ENCODE peak calls at places on chromosome 4, in nine cellular contexts. H is thoracic aorta; A is ovary; R is mucosa of descending colon; C is brain microvascular endothelial cell; P is endodermal cell; E is cardiac muscle cell; F is body of pancreas; S is CD8-positive, alpha-beta T cell. Q is an unnamed sample.
A peak's percentile ranks its signal among the peaks of the same experiment; 100 is the strongest.

GRCh38 chr4:143336828-143337599 is at the start of gene GAB1:
- DNase-seq in F (peak; percentile 80), A (peak; percentile 81), E (peak; percentile 78), C (peak; percentile 35), R (peak; percentile 83), S (peak; percentile 6), P (peak; percentile 94), H (peak; percentile 46), Q (peak; percentile 25)

GRCh38 chr4:183987987-183988392 is 82.9 kb downstream of the STOX2 start:
- DNase-seq in H (peak; percentile 43), E (peak; percentile 87), S (no peak), P (peak; percentile 79), C (peak; percentile 95), A (peak; percentile 52), F (peak; percentile 55), R (peak; percentile 59), Q (peak; percentile 71)

GRCh38 chr4:124777007-124777406 is 64.5 kb upstream of the ANKRD50 start:
- DNase-seq in S (no peak), C (no peak), R (no peak), P (no peak), H (no peak), F (no peak), A (no peak), E (no peak), Q (no peak)

GRCh38 chr4:30825008-30825765 is 105.0 kb downstream of the PCDH7 start:
- DNase-seq in C (peak; percentile 26), A (no peak), S (no peak), P (no peak), H (no peak), F (no peak), E (no peak), R (no peak), Q (no peak)

GRCh38 chr4:133148690-133149363 is at the start of gene PCDH10:
- DNase-seq in A (peak; percentile 89), S (no peak), H (peak; percentile 77), R (peak; percentile 81), P (peak; percentile 99), F (peak; percentile 84), E (peak; percentile 97), C (peak; percentile 96), Q (peak; percentile 72)

GRCh38 chr4:47786958-47787370 is 50.9 kb downstream of the CORIN start:
- DNase-seq in E (no peak), R (no peak), P (no peak), A (no peak), F (no peak), C (no peak), S (no peak), H (no peak), Q (no peak)

GRCh38 chr4:109559625-109559982 is 442 bp upstream of the MCUB start:
- DNase-seq in R (no peak), A (peak; percentile 62), F (no peak), S (peak; percentile 19), P (peak; percentile 86), E (peak; percentile 60), C (peak; percentile 12), H (no peak), Q (no peak)

GRCh38 chr4:167290684-167291083 is 56.4 kb upstream of the SPOCK3 start:
- DNase-seq in E (peak; percentile 34), R (no peak), P (no peak), S (no peak), F (no peak), A (no peak), C (no peak), H (no peak), Q (no peak)

GRCh38 chr4:184383497-184384055 is 90.8 kb downstream of the IRF2 start:
- DNase-seq in R (no peak), H (no peak), C (peak; percentile 94), S (no peak), P (peak; percentile 20), F (peak; percentile 33), A (no peak), E (peak; percentile 95), Q (no peak)

GRCh38 chr4:125688841-125689240 is 374.1 kb downstream of the FAT4 start:
- DNase-seq in F (no peak), R (no peak), H (no peak), S (no peak), A (no peak), C (no peak), E (no peak), P (no peak), Q (no peak)

GRCh38 chr4:57231781-57232180 is 121.6 kb upstream of the IGFBP7 start:
- DNase-seq in A (no peak), C (no peak), E (no peak), F (no peak), S (no peak), H (no peak), R (no peak), P (no peak), Q (no peak)

GRCh38 chr4:98514930-98515809 is 143.2 kb downstream of the TSPAN5 start:
- DNase-seq in H (no peak), F (no peak), E (no peak), S (no peak), A (no peak), R (peak; percentile 11), C (peak; percentile 42), P (peak; percentile 63), Q (no peak)

GRCh38 chr4:177566691-177567090 is 124.5 kb upstream of the AGA start:
- DNase-seq in F (no peak), A (no peak), E (no peak), C (no peak), S (no peak), H (no peak), R (no peak), P (no peak), Q (no peak)

GRCh38 chr4:175951794-175952193 is 113.8 kb upstream of the WDR17 start:
- DNase-seq in S (no peak), C (no peak), E (no peak), H (no peak), R (peak; percentile 13), F (peak; percentile 82), A (no peak), P (no peak), Q (no peak)

GRCh38 chr4:157509286-157509685 is 288.8 kb downstream of the GRIA2 start:
- DNase-seq in A (no peak), C (no peak), P (no peak), S (no peak), F (no peak), R (no peak), H (no peak), E (no peak), Q (no peak)

GRCh38 chr4:6463311-6464289 is 8.8 kb downstream of the PPP2R2C start:
- DNase-seq in A (no peak), F (no peak), R (no peak), C (no peak), P (peak; percentile 67), H (no peak), E (no peak), S (no peak), Q (no peak)

GRCh38 chr4:187480146-187481145 is 515.1 kb upstream of the ZFP42 start:
- DNase-seq in F (no peak), P (no peak), H (no peak), E (peak; percentile 2), R (no peak), C (peak; percentile 85), A (no peak), S (no peak), Q (no peak)

GRCh38 chr4:106132045-106132444 is 184.0 kb downstream of the TBCK start:
- DNase-seq in A (no peak), E (no peak), F (no peak), S (no peak), C (no peak), R (no peak), P (no peak), H (no peak), Q (no peak)

GRCh38 chr4:6890358-6890757 is 19.3 kb upstream of the TBC1D14 start:
- DNase-seq in P (no peak), C (no peak), S (no peak), F (no peak), E (no peak), R (no peak), H (no peak), A (no peak), Q (no peak)

DNA sequence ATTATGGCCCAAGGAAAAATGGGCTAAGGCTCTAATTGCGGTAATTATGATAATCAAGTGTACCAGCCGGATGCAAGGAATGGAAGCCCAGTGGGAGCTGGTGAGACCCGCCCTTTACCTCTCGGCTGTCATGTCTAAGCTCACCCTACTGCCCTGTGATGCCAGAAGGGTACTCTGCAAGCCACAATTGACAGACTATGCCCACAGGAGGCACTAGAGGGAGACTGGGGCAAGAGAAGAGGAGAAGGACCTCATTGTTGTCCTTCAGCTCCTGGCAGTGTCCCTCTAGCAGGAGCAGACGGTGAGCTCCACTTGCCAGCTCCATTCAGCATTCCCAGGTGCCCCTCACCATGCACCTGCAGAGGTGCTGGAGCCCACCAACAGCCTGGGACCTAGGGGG is 141.8 kb downstream of the SMIM20 start:
- DNase-seq in F (no peak), H (no peak), R (no peak), A (no peak), P (peak; percentile 59), E (no peak), C (no peak), S (no peak), Q (no peak)
- H3K36me3 ChIP-seq in F (no peaks in the 10 kb centered on the region), H (no peaks in the 10 kb centered on the region), R (no peaks in the 10 kb centered on the region), A (no peaks in the 10 kb centered on the region), P (no peaks in the 10 kb centered on the region), E (no peaks in the 10 kb centered on the region), C (no peaks in the 10 kb centered on the region), S (no peaks in the 10 kb centered on the region), Q (no peaks in the 10 kb centered on the region)

GRCh38 chr4:127985989-127986388 is 20.8 kb downstream of the ABHD18 start:
- DNase-seq in A (no peak), E (no peak), F (no peak), C (no peak), H (no peak), P (no peak), R (no peak), S (no peak), Q (no peak)
- H3K36me3 ChIP-seq in A (no peaks in the 10 kb centered on the region), E (peaks cover 48% of the 10 kb centered on the region), F (no peaks in the 10 kb centered on the region), C (no peaks in the 10 kb centered on the region), H (peaks cover 7% of the 10 kb centered on the region), P (peaks cover 44% of the 10 kb centered on the region), R (no peaks in the 10 kb centered on the region), S (peaks cover 10% of the 10 kb centered on the region), Q (peaks cover 36% of the 10 kb centered on the region)

DNA sequence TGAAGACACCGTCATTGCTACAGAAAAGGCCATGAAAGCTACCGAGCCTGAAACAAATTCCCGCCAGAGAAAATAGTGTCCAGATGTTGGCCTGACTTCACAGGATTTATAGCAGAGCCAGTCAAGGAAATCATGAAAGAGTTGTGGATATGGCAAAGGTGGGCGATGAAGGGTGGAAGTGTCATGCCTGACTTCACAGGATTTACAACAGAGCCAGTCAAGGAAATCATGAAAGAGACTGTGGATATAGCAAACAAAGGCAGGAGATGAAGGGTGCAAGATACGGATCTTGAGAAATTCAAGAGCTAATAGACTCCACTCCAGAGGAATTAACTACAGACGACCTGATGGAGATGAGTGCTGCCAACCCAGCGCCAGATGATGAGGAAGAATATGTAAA is 17.1 kb downstream of the TRMT44 start:
- DNase-seq in P (no peak), E (no peak), H (no peak), S (no peak), C (no peak), A (no peak), R (no peak), F (no peak), Q (no peak)
- H3K36me3 ChIP-seq in P (peaks cover 95% of the 10 kb centered on the region), E (peaks cover 39% of the 10 kb centered on the region), H (peaks cover 56% of the 10 kb centered on the region), S (peaks cover 50% of the 10 kb centered on the region), C (peaks cover 27% of the 10 kb centered on the region), A (no peaks in the 10 kb centered on the region), R (no peaks in the 10 kb centered on the region), F (no peaks in the 10 kb centered on the region), Q (peaks cover 75% of the 10 kb centered on the region)

DNA sequence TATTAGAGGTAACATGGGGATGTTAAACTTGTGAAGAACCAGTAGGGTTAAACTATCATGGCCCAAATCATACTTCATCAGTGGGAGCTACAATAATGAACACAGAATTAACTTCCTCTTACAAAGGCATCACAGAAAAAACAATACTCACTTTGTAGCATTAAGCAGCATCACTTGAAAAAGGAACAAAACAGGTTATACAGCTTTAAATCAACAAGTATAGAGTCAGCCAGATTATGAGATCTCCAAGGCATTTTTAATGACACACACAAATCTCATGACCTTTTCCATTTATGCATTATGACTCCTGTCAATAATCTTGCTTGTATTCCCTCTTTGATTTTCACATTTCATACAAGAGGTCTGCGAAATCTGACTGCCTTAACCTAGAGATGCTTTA is 18.3 kb downstream of the FBXL5 start:
- DNase-seq in A (no peak), P (no peak), F (no peak), H (no peak), R (no peak), E (no peak), C (no peak), S (no peak), Q (no peak)
- H3K36me3 ChIP-seq in A (no peaks in the 10 kb centered on the region), P (peaks cover 87% of the 10 kb centered on the region), F (peaks cover 3% of the 10 kb centered on the region), H (peaks cover 28% of the 10 kb centered on the region), R (peaks cover 3% of the 10 kb centered on the region), E (peaks cover 56% of the 10 kb centered on the region), C (peaks cover 53% of the 10 kb centered on the region), S (peaks cover 9% of the 10 kb centered on the region), Q (peaks cover 57% of the 10 kb centered on the region)

Q was measured in Peyer's patch.